ENCODE peak calls at places on chromosome 17, in eight cellular contexts. B, U, X, I, C, Y, J and O are unnamed samples.

GRCh38 chr17:21330436-21331160 is 45.6 kb upstream of the KCNJ12 start:
- DNase-seq in B (no peak), U (no peak), X (no peak), I (no peak), C (no peak), Y (no peak), J (no peak), O (no peak)

GRCh38 chr17:7102421-7102820 is 12.2 kb downstream of the ASGR2 start:
- DNase-seq in B (no peak), U (no peak), X (no peak), I (no peak), C (peak; percentile 70), Y (no peak), J (no peak), O (no peak)

GRCh38 chr17:64694207-64694606 is 32.1 kb upstream of the SMURF2 start:
- DNase-seq in B (peak; percentile 59), U (no peak), X (peak; percentile 89), I (no peak), C (peak; percentile 90), Y (no peak), J (peak; percentile 79), O (no peak)

GRCh38 chr17:7379134-7379533 is 1.8 kb upstream of the TNK1 start:
- DNase-seq in B (no peak), U (no peak), X (no peak), I (no peak), C (no peak), Y (no peak), J (no peak), O (no peak)

GRCh38 chr17:57636985-57637667 is 108.0 kb downstream of the CCDC182 start:
- DNase-seq in B (no peak), U (no peak), X (no peak), I (no peak), C (no peak), Y (no peak), J (no peak), O (no peak)

GRCh38 chr17:4986403-4986802 is 1.1 kb downstream of the CAMTA2 start:
- DNase-seq in B (no peak), U (no peak), X (no peak), I (no peak), C (no peak), Y (no peak), J (no peak), O (no peak)

GRCh38 chr17:43338886-43339516 is 59.8 kb upstream of the ARL4D start:
- DNase-seq in B (peak; percentile 71), U (peak; percentile 56), X (peak; percentile 59), I (no peak), C (peak; percentile 93), Y (no peak), J (peak; percentile 60), O (no peak)

GRCh38 chr17:13600475-13601316 is 1.0 kb downstream of the HS3ST3A1 start:
- DNase-seq in B (no peak), U (peak; percentile 34), X (no peak), I (no peak), C (no peak), Y (no peak), J (no peak), O (no peak)

GRCh38 chr17:33369876-33370275 is 76.8 kb upstream of the ASIC2 start:
- DNase-seq in B (no peak), U (no peak), X (no peak), I (no peak), C (no peak), Y (no peak), J (no peak), O (no peak)

GRCh38 chr17:20279631-20280030 is 187.7 kb downstream of the LGALS9B start:
- DNase-seq in B (no peak), U (no peak), X (no peak), I (no peak), C (no peak), Y (no peak), J (no peak), O (no peak)

GRCh38 chr17:77959926-77960521 is 1.5 kb downstream of the TNRC6C start:
- DNase-seq in B (no peak), U (no peak), X (no peak), I (no peak), C (no peak), Y (no peak), J (peak; percentile 28), O (no peak)

GRCh38 chr17:29546085-29546484 is 20.8 kb downstream of the ABHD15 start:
- DNase-seq in B (no peak), U (no peak), X (no peak), I (no peak), C (no peak), Y (no peak), J (peak; percentile 39), O (no peak)

GRCh38 chr17:77266891-77267341 is 126.1 kb downstream of the SEC14L1 start:
- DNase-seq in B (no peak), U (no peak), X (no peak), I (no peak), C (no peak), Y (no peak), J (no peak), O (no peak)

GRCh38 chr17:61064087-61064951 is 335.3 kb upstream of the TBX2 start:
- DNase-seq in B (no peak), U (no peak), X (no peak), I (no peak), C (no peak), Y (no peak), J (no peak), O (no peak)

GRCh38 chr17:35977509-35977908 is 3.8 kb downstream of the CCL16 start:
- DNase-seq in B (no peak), U (no peak), X (no peak), I (no peak), C (no peak), Y (no peak), J (no peak), O (no peak)

GRCh38 chr17:77019955-77020379 is 120.8 kb upstream of the SEC14L1 start:
- DNase-seq in B (no peak), U (no peak), X (no peak), I (no peak), C (no peak), Y (no peak), J (no peak), O (no peak)

GRCh38 chr17:67196422-67196821 is 48.6 kb downstream of the HELZ start:
- DNase-seq in B (no peak), U (no peak), X (no peak), I (no peak), C (no peak), Y (no peak), J (no peak), O (no peak)

GRCh38 chr17:12928736-12929135 is 89.1 kb downstream of the ELAC2 start:
- DNase-seq in B (no peak), U (no peak), X (no peak), I (no peak), C (no peak), Y (no peak), J (no peak), O (no peak)

GRCh38 chr17:60230358-60230757 is 80.6 kb downstream of the CA4 start:
- DNase-seq in B (no peak), U (no peak), X (no peak), I (no peak), C (no peak), Y (no peak), J (no peak), O (no peak)

GRCh38 chr17:60899115-60899514 is 221.5 kb downstream of the BCAS3 start:
- DNase-seq in B (no peak), U (no peak), X (no peak), I (no peak), C (no peak), Y (no peak), J (no peak), O (no peak)

DNA sequence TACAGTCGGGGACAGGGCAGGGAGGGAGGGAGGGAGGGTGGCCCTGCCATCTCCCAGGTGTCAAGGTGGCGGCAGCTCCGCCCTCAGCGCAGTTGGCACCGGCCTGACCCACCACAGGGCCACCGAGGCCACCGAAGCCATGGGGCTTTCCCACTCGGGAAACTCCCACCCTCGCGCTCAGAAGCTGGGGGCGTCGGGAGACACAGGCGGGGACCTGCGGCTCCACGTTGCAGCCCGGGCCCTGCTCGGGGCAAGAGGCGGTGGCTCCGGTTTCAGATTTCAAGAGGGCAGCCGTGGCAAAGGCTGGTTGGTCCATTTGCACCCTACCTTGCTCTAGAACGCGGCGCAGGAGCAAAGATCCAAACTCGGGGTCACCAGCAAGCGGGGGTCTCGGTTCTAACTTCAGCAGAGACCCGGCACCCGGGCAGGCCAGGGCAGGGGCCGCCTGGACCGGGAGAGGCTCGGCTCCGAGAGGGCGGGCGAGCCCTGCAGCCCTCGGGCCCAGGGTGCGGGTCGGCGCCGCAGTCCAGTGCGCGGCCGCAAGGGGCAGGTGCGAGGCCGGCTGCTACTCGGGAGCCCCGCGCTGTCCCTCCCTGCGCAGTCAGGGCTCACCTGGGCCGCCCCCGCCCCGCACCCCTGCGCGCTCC is 412 bp downstream of the CYB561 start:
- DNase-seq in B (no peak), U (peak; percentile 50), X (peak; percentile 41), I (no peak), C (peak; percentile 90), Y (no peak), J (peak; percentile 38), O (no peak)
- TF ChIP-seq CTCF in B (peak; percentile 71), U (peak; percentile 71), X (peak; percentile 23), I (peak; percentile 58), C (no peak), Y (peak; percentile 37), J (no peak), O (no peak)

GRCh38 chr17:46194393-46195216 is 1.4 kb upstream of the KANSL1 start:
- DNase-seq in B (no peak), U (no peak), X (no peak), I (no peak), C (no peak), Y (no peak), J (peak; percentile 67), O (no peak)
- TF ChIP-seq CTCF in B (peak; percentile 44), U (peak; percentile 72), X (no peak), I (peak; percentile 92), C (no peak), Y (peak; percentile 67), J (peak; percentile 65), O (peak; percentile 75)

GRCh38 chr17:44801880-44802279 is 28.2 kb downstream of the GJC1 start:
- DNase-seq in B (no peak), U (no peak), X (no peak), I (no peak), C (peak; percentile 48), Y (no peak), J (no peak), O (no peak)
- TF ChIP-seq CTCF in B (no peak), U (no peak), X (no peak), I (no peak), C (no peak), Y (no peak), J (no peak), O (no peak)

GRCh38 chr17:81094744-81095607 is 60.0 kb downstream of the BAIAP2 start:
- DNase-seq in B (no peak), U (peak; percentile 79), X (peak; percentile 78), I (peak; percentile 96), C (peak; percentile 97), Y (peak; percentile 98), J (peak; percentile 99), O (peak; percentile 98)

GRCh38 chr17:81096741-81097133 is 61.8 kb downstream of the BAIAP2 start:
- DNase-seq in B (no peak), U (no peak), X (no peak), I (no peak), C (no peak), Y (no peak), J (peak; percentile 18), O (no peak)

GRCh38 chr17:81097943-81098308 is 63.0 kb downstream of the BAIAP2 start:
- DNase-seq in B (peak; percentile 34), U (no peak), X (no peak), I (no peak), C (no peak), Y (no peak), J (no peak), O (no peak)

GRCh38 chr17:81095608-81095888 is 60.6 kb downstream of the BAIAP2 start:
- DNase-seq in B (no peak), U (no peak), X (no peak), I (no peak), C (no peak), Y (no peak), J (no peak), O (no peak)

GRCh38 chr17:81097134-81097942 is 62.4 kb downstream of the BAIAP2 start:
- DNase-seq in B (peak; percentile 76), U (peak; percentile 77), X (peak; percentile 57), I (no peak), C (peak; percentile 95), Y (peak; percentile 63), J (peak; percentile 83), O (no peak)
- TF ChIP-seq CTCF in B (peak; percentile 75), U (peak; percentile 70), X (peak; percentile 70), I (peak; percentile 88), C (no peak), Y (peak; percentile 78), J (peak; percentile 55), O (peak; percentile 82)